ENCODE peak calls at places on chromosomes 7 and 10, in eight cellular contexts. D is RWPE1, P is cardiac muscle cell, O is IMR-90, K is SJSA1, Q is heart left ventricle, U is lung, I is fibroblast of lung. T is an unnamed sample.

GRCh38 chr7:24882989-24883631 is 96.9 kb downstream of the OSBPL3 start:
- DNase-seq in K (no peak), P (peak; percentile 84), O (peak; percentile 82), D (peak; percentile 48), U (no peak), I (peak; percentile 67), Q (peak; percentile 66), T (no peak)

GRCh38 chr10:103757531-103758293 is 97.7 kb downstream of the SH3PXD2A start:
- DNase-seq in D (peak; percentile 92), K (peak; percentile 57), U (no peak), I (peak; percentile 85), Q (peak; percentile 83), O (peak; percentile 88), P (peak; percentile 85), T (peak; percentile 39)

GRCh38 chr7:155489862-155490696 is 32.1 kb downstream of the EN2 start:
- DNase-seq in P (peak; percentile 21), O (no peak), U (no peak), D (no peak), I (no peak), K (no peak), Q (no peak), T (no peak)

GRCh38 chr7:36202347-36202896 is 49.4 kb downstream of the EEPD1 start:
- DNase-seq in P (peak; percentile 9), U (no peak), D (no peak), I (no peak), K (no peak), O (no peak), Q (no peak), T (no peak)

GRCh38 chr7:66904063-66904593 is 16.9 kb upstream of the TMEM248 start:
- DNase-seq in D (no peak), K (no peak), P (no peak), U (no peak), I (no peak), Q (no peak), O (no peak), T (no peak)

GRCh38 chr7:138564365-138564764 is 104.3 kb downstream of the TRIM24 start:
- DNase-seq in U (peak; percentile 34), K (no peak), Q (no peak), I (no peak), O (no peak), P (no peak), D (peak; percentile 9), T (no peak)

GRCh38 chr10:119222966-119223386 is 15.6 kb downstream of the GRK5 start:
- DNase-seq in P (no peak), K (no peak), I (no peak), O (peak; percentile 50), Q (no peak), D (no peak), U (no peak), T (no peak)

GRCh38 chr7:80699030-80699638 is 60.7 kb downstream of the CD36 start:
- DNase-seq in K (peak; percentile 63), O (peak; percentile 63), D (peak; percentile 36), I (peak; percentile 73), U (no peak), Q (no peak), P (peak; percentile 71), T (no peak)

GRCh38 chr10:45441239-45441638 is 67.2 kb downstream of the ALOX5 start:
- DNase-seq in K (no peak), P (no peak), U (no peak), D (no peak), O (no peak), Q (no peak), I (no peak), T (no peak)

GRCh38 chr10:20811131-20811530 is 86.0 kb downstream of the NEBL start:
- DNase-seq in O (no peak), Q (no peak), D (no peak), K (no peak), P (no peak), U (no peak), I (no peak), T (no peak)

GRCh38 chr7:117124585-117125220 is 171.4 kb downstream of the ST7 start:
- DNase-seq in K (peak; percentile 86), O (peak; percentile 97), D (peak; percentile 37), U (peak; percentile 88), I (peak; percentile 97), Q (peak; percentile 75), P (peak; percentile 88), T (peak; percentile 62)

GRCh38 chr10:28711079-28711478 is 33.8 kb downstream of the BAMBI start:
- DNase-seq in I (no peak), U (no peak), Q (no peak), O (no peak), D (no peak), P (no peak), K (no peak), T (no peak)

GRCh38 chr7:77360969-77361368 is 55.2 kb downstream of the GSAP start:
- DNase-seq in P (no peak), D (no peak), O (no peak), U (no peak), Q (no peak), K (no peak), I (no peak), T (no peak)

GRCh38 chr7:84042110-84042539 is 152.5 kb downstream of the SEMA3A start:
- DNase-seq in O (peak; percentile 84), D (peak; percentile 19), Q (no peak), K (no peak), U (no peak), I (peak; percentile 92), P (peak; percentile 47), T (no peak)

GRCh38 chr7:74032191-74032490 is 4.2 kb downstream of the ELN start:
- DNase-seq in K (no peak), P (peak; percentile 79), I (peak; percentile 68), Q (no peak), D (peak; percentile 41), U (peak; percentile 49), O (peak; percentile 77), T (no peak)

GRCh38 chr7:25762511-25763119 is 389.4 kb upstream of the NFE2L3 start:
- DNase-seq in Q (no peak), K (no peak), P (no peak), D (no peak), I (no peak), U (no peak), O (no peak), T (no peak)

GRCh38 chr10:3563298-3563697 is 221.7 kb downstream of the KLF6 start:
- DNase-seq in I (no peak), Q (no peak), P (no peak), U (no peak), D (no peak), K (no peak), O (no peak), T (no peak)

GRCh38 chr10:132396495-132397035 is 435 bp upstream of the PWWP2B start:
- DNase-seq in Q (peak; percentile 84), I (peak; percentile 37), D (peak; percentile 62), K (no peak), P (peak; percentile 56), U (peak; percentile 51), O (peak; percentile 31), T (peak; percentile 79)

GRCh38 chr10:123868058-123868995 is 23.3 kb downstream of the CPXM2 start:
- DNase-seq in I (no peak), D (no peak), K (no peak), P (no peak), U (no peak), O (no peak), Q (no peak), T (no peak)

GRCh38 chr10:9621216-9621615 is 1396.5 kb upstream of the CELF2 start:
- DNase-seq in Q (no peak), P (no peak), D (no peak), U (no peak), O (peak; percentile 73), I (no peak), K (no peak), T (no peak)

GRCh38 chr10:5692476-5693358 is 8.1 kb downstream of the TASOR2 start:
- DNase-seq in P (peak; percentile 53), D (peak; percentile 33), U (peak; percentile 39), O (peak; percentile 19), Q (peak; percentile 67), I (peak; percentile 31), K (no peak), T (peak; percentile 72)

DNA sequence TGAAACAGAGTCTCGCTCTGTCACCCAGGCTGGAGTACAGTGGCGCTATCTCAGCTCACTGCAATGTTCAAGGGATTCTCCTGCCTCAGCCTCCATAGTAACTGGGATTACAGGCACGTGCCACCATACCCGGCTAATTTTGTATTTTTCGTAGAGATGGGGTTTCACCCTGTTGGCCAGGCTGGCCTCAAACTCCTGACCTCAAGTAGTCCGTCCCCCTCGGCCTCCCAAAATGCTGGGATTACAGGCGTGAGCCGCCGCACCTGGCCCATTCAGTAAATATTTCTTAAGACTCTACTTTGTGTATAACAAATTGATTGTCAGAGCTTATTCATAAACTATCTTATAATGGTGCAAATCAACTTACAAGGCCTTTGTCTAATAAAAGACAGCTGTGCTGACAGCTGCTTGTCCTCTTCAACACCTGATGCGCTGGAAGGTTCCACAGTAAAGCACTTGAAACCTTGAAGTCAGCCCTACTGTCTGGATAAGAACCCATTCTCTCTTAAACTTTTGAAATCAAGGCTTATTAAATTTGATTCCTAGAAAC is 14.7 kb downstream of the ECHDC3 start:
- DNase-seq in P (no peak), I (no peak), U (no peak), K (no peak), O (no peak), Q (no peak), D (no peak), T (no peak)
- H3K27ac ChIP-seq in P (peak overlapping the region; percentile 85), I (no peak overlapping the region), U (peak overlapping the region; percentile 28), K (no peak overlapping the region), O (no peak overlapping the region), Q (peak overlapping the region; percentile 85), D (peak overlapping the region; percentile 95), T (no peak overlapping the region)

GRCh38 chr10:8084799-8085198 is 30.3 kb downstream of the GATA3 start:
- DNase-seq in Q (no peak), O (no peak), I (no peak), U (no peak), P (no peak), K (no peak), D (no peak), T (no peak)
- H3K27ac ChIP-seq in Q (no peak overlapping the region), O (no peak overlapping the region), I (no peak overlapping the region), U (no peak overlapping the region), P (no peak overlapping the region), K (no peak overlapping the region), D (no peak overlapping the region), T (no peak overlapping the region)

GRCh38 chr7:157577796-157578339 is 241.1 kb downstream of the DNAJB6 start:
- DNase-seq in D (no peak), P (no peak), Q (peak; percentile 44), U (no peak), K (no peak), I (no peak), O (no peak), T (no peak)
- H3K27ac ChIP-seq in D (no peak overlapping the region), P (no peak overlapping the region), Q (no peak overlapping the region), U (no peak overlapping the region), K (no peak overlapping the region), I (no peak overlapping the region), O (no peak overlapping the region), T (no peak overlapping the region)

GRCh38 chr7:100000239-100000638 is 15.2 kb upstream of the ZKSCAN1 start:
- DNase-seq in P (no peak), Q (no peak), K (no peak), U (no peak), D (no peak), O (no peak), I (no peak), T (no peak)

GRCh38 chr7:100007887-100008286 is 7.5 kb upstream of the ZKSCAN1 start:
- DNase-seq in U (no peak), I (no peak), P (no peak), O (no peak), Q (no peak), D (no peak), K (no peak), T (no peak)

GRCh38 chr7:100008525-100008924 is 6.9 kb upstream of the ZKSCAN1 start:
- DNase-seq in U (no peak), I (no peak), D (no peak), K (no peak), Q (no peak), O (no peak), P (no peak), T (no peak)

GRCh38 chr7:100003711-100004661 is 11.4 kb upstream of the ZKSCAN1 start:
- DNase-seq in D (no peak), Q (no peak), P (no peak), I (no peak), O (no peak), U (peak; percentile 83), K (no peak), T (no peak)
- H3K27ac ChIP-seq in D (no peak overlapping the region), Q (no peak overlapping the region), P (no peak overlapping the region), I (no peak overlapping the region), O (peak overlapping the region; percentile 17), U (peak overlapping the region; percentile 5), K (no peak overlapping the region), T (no peak overlapping the region)